ENCODE peak calls at places on chromosomes 11 and 22, in six cellular contexts. C, Y, P, N, D and F are unnamed samples.
A peak's percentile ranks its signal among the peaks of the same experiment; 100 is the strongest.

GRCh38 chr11:123532131-123532530 is 102.1 kb downstream of the GRAMD1B start:
- DNase-seq in N (no peak), D (peak; percentile 24), Y (no peak), C (no peak), P (no peak), F (no peak)

GRCh38 chr11:86202013-86202336 is 42.6 kb upstream of the EED start:
- DNase-seq in Y (no peak), N (no peak), D (no peak), P (no peak), C (no peak), F (no peak)

GRCh38 chr11:43644626-43645299 is 35.8 kb upstream of the HSD17B12 start:
- DNase-seq in N (no peak), D (peak; percentile 9), Y (peak; percentile 16), C (no peak), P (no peak), F (no peak)

GRCh38 chr11:36069576-36070214 is 125.8 kb downstream of the LDLRAD3 start:
- DNase-seq in D (no peak), N (no peak), P (no peak), C (no peak), Y (no peak), F (no peak)

GRCh38 chr11:117664897-117665296 is 132.1 kb downstream of the DSCAML1 start:
- DNase-seq in C (no peak), D (no peak), P (no peak), Y (no peak), N (no peak), F (no peak)

GRCh38 chr11:26753738-26754504 is 32.1 kb upstream of the SLC5A12 start:
- DNase-seq in Y (peak; percentile 56), P (peak; percentile 21), C (peak; percentile 41), D (peak; percentile 8), N (peak; percentile 27), F (peak; percentile 75)

GRCh38 chr22:33210129-33210784 is 152.1 kb upstream of the SYN3 start:
- DNase-seq in D (peak; percentile 13), P (peak; percentile 24), N (no peak), C (no peak), Y (peak; percentile 47), F (no peak)

GRCh38 chr11:130761560-130762220 is 154.6 kb downstream of the SNX19 start:
- DNase-seq in D (no peak), N (no peak), C (no peak), Y (no peak), P (no peak), F (no peak)

GRCh38 chr11:116580828-116581227 is 192.0 kb downstream of the BUD13 start:
- DNase-seq in D (no peak), N (no peak), C (no peak), Y (no peak), P (no peak), F (no peak)

GRCh38 chr11:111194789-111195188 is 50.7 kb upstream of the POU2AF2 start:
- DNase-seq in N (no peak), P (no peak), Y (no peak), C (no peak), D (no peak), F (no peak)

GRCh38 chr22:27786253-27786898 is 15.2 kb downstream of the MN1 start:
- DNase-seq in C (no peak), P (no peak), N (no peak), Y (no peak), D (no peak), F (peak; percentile 84)

GRCh38 chr11:132817387-132817786 is 714.9 kb downstream of the OPCML start:
- DNase-seq in Y (no peak), N (no peak), P (no peak), D (no peak), C (no peak), F (no peak)

GRCh38 chr11:108142304-108142703 is 20.9 kb downstream of the ACAT1 start:
- DNase-seq in Y (no peak), N (no peak), D (no peak), P (no peak), C (no peak), F (no peak)

GRCh38 chr11:118051611-118052461 is 25.0 kb upstream of the TMPRSS4 start:
- DNase-seq in D (no peak), Y (no peak), P (no peak), N (peak; percentile 27), C (no peak), F (no peak)

GRCh38 chr11:91296628-91297027 is 928.0 kb upstream of the FAT3 start:
- DNase-seq in P (no peak), N (no peak), Y (no peak), D (no peak), C (no peak), F (no peak)

GRCh38 chr22:31084811-31085492 is 3.8 kb downstream of the SMTN start:
- DNase-seq in N (peak; percentile 91), P (no peak), C (peak; percentile 88), D (peak; percentile 80), Y (no peak), F (peak; percentile 96)

GRCh38 chr11:44886765-44887164 is 63.9 kb downstream of the TP53I11 start:
- DNase-seq in C (no peak), P (no peak), Y (no peak), N (no peak), D (no peak), F (no peak)

GRCh38 chr22:49365910-49366309 is 461.8 kb downstream of the BRD1 start:
- DNase-seq in N (peak; percentile 14), D (no peak), Y (no peak), C (no peak), P (no peak), F (peak; percentile 42)

GRCh38 chr11:32088117-32088941 is 2.5 kb upstream of the RCN1 start:
- DNase-seq in P (no peak), N (peak; percentile 73), C (peak; percentile 77), Y (no peak), D (no peak), F (no peak)

GRCh38 chr11:112113539-112114457 is 27.1 kb downstream of the SDHD start:
- DNase-seq in P (peak; percentile 31), N (no peak), Y (peak; percentile 54), D (peak; percentile 68), C (no peak), F (no peak)

GRCh38 chr11:128498846-128499245 is 88.5 kb downstream of the ETS1 start:
- DNase-seq in N (no peak), D (no peak), Y (no peak), C (no peak), P (no peak), F (no peak)

GRCh38 chr22:37594237-37594636 is 14.3 kb upstream of the LGALS2 start:
- DNase-seq in Y (no peak), C (no peak), D (no peak), N (no peak), P (no peak), F (no peak)

GRCh38 chr11:114059278-114059983 is at the start of gene ZBTB16:
- DNase-seq in Y (no peak), D (peak; percentile 63), P (no peak), N (peak; percentile 86), C (peak; percentile 92), F (peak; percentile 98)

GRCh38 chr11:77232242-77232641 is 69.2 kb downstream of the GDPD4 start:
- DNase-seq in P (no peak), C (no peak), Y (no peak), N (no peak), D (no peak), F (no peak)

GRCh38 chr11:72623052-72623451 is 51.2 kb downstream of the PDE2A start:
- DNase-seq in Y (no peak), N (no peak), P (no peak), C (no peak), D (no peak), F (no peak)

GRCh38 chr11:72626637-72626936 is 47.6 kb downstream of the PDE2A start:
- DNase-seq in Y (no peak), N (no peak), D (no peak), C (no peak), P (no peak), F (no peak)

GRCh38 chr11:72627594-72628281 is 46.5 kb downstream of the PDE2A start:
- DNase-seq in D (no peak), P (no peak), N (no peak), Y (no peak), C (no peak), F (peak; percentile 93)

GRCh38 chr11:72624496-72625201 is 49.6 kb downstream of the PDE2A start:
- DNase-seq in N (no peak), Y (no peak), P (no peak), C (no peak), D (no peak), F (peak; percentile 81)

DNA sequence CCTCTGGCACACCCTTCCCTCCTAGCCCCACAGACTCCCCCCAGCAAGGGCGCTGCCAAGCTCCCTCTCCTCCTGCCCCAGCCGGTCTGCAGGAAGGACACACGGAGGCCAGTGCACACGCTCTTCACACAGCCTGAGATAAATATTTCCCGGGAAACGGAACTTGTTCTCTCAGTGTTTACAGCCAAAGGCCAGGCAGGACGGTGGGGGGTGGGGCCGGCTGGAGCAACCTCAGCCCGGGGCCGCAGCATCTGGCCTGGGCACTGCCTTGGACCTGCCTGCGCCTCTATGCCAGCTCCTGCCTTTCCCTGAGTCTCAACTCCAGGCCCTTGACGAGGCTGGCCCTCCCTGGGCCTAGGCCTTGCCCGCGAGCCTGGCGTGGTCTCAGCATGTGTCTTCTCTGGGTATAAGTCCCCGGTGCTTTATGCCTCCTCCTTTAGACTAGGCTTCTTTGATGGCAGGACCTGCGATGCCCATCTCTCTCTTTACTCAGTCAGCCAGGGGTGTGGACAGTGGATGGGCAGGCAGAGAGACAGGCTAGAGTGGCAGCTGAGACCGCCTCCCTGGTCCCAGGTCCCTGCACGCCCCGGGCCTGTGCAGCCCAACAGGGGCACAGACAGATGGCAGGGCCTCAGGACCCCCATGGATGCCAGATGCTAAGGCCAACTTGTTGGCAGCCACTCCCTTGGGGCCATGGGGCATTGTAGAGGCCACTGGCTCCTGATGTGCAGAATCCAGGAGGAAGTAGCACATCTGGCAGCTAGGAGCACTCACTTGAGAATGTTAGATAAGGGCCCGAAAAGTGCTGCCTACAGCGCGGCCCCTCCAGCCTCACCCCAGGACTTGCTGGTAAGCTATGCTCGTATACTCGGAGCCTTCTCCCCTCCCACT is 48.2 kb downstream of the PDE2A start:
- DNase-seq in P (no peak), D (peak; percentile 41), Y (peak; percentile 53), N (peak; percentile 68), C (peak; percentile 75), F (peak; percentile 90)
- TF ChIP-seq EP300 in P (no peak), D (no peak), Y (no peak), N (no peak), C (no peak), F (peak; percentile 26)

GRCh38 chr11:121722431-121723256 is 269.9 kb upstream of the SORL1-AS1 start:
- DNase-seq in C (peak; percentile 93), P (no peak), Y (peak; percentile 87), D (no peak), N (peak; percentile 40), F (peak; percentile 97)
- TF ChIP-seq EP300 in C (peak; percentile 79), P (no peak), Y (no peak), D (no peak), N (peak; percentile 93), F (peak; percentile 71)

DNA sequence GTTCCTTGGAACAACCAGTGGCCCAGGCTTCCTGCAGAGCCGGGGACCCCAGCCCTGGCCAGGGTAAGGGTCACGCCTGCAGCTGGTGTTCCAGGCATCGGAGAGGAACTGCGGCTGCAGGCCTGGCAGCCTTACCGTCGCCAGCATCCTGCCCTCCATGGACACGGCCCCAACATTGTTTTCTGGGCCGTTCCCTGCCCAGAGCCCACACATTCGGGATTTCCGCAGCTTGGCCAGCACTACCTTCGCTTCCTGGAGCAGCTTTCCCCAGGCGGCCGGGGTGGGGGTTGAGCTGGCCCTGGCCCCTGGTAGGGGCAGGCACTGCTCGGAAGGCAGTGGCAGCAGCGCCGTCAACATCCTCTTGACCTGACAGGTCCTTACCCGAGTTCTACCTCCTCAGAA is 17.7 kb downstream of the TXN2 start:
- DNase-seq in C (no peak), N (no peak), P (no peak), Y (no peak), D (no peak), F (peak; percentile 71)
- TF ChIP-seq EP300 in C (peak; percentile 20), N (peak; percentile 61), P (no peak), Y (no peak), D (no peak), F (peak; percentile 68)

GRCh38 chr11:11813288-11813962 is 28.3 kb upstream of the USP47 start:
- DNase-seq in Y (peak; percentile 94), N (peak; percentile 51), P (peak; percentile 45), D (no peak), C (no peak), F (peak; percentile 78)
- TF ChIP-seq EP300 in Y (no peak), N (peak; percentile 18), P (peak; percentile 39), D (no peak), C (no peak), F (no peak)